ENCODE peak calls at places on chromosomes 12 and 14, in nine cellular contexts. N, Y, C, B, T, W, X, J and E are unnamed samples.

GRCh38 chr12:19846561-19846960 is 407.3 kb downstream of the AEBP2 start:
- DNase-seq in N (no peak), Y (no peak), C (peak), B (no peak), T (peak), W (no peak), X (no peak), J (no peak), E (no peak)

GRCh38 chr14:21614245-21614644 is 20.5 kb downstream of the OR10G2 start:
- DNase-seq in N (no peak), Y (no peak), C (no peak), B (no peak), T (no peak), W (no peak), X (no peak), J (no peak), E (no peak)

GRCh38 chr12:116563262-116563661 is 4.1 kb downstream of the MAP1LC3B2 start:
- DNase-seq in N (no peak), Y (no peak), C (no peak), B (no peak), T (no peak), W (no peak), X (no peak), J (no peak), E (no peak)

GRCh38 chr12:111997300-111997699 is 15.7 kb downstream of the TMEM116 start:
- DNase-seq in N (no peak), Y (no peak), C (no peak), B (no peak), T (no peak), W (no peak), X (no peak), J (no peak), E (no peak)

GRCh38 chr12:102965281-102966155 is 8.0 kb downstream of the ASCL1 start:
- DNase-seq in N (no peak), Y (no peak), C (no peak), B (no peak), T (no peak), W (no peak), X (no peak), J (no peak), E (no peak)

GRCh38 chr12:56488041-56488955 is at the start of gene GLS2:
- DNase-seq in N (peak), Y (peak), C (peak), B (no peak), T (peak), W (peak), X (peak), J (peak), E (peak)

GRCh38 chr12:50351120-50352043 is 45.0 kb downstream of the FAM186A start:
- DNase-seq in N (no peak), Y (peak), C (peak), B (no peak), T (no peak), W (no peak), X (no peak), J (no peak), E (peak)

GRCh38 chr14:30005114-30005698 is 77.6 kb upstream of the PRKD1 start:
- DNase-seq in N (no peak), Y (no peak), C (peak), B (no peak), T (peak), W (no peak), X (no peak), J (no peak), E (no peak)

GRCh38 chr12:94150483-94151225 is 2.3 kb downstream of the PLXNC1 start:
- DNase-seq in N (no peak), Y (peak), C (no peak), B (no peak), T (no peak), W (no peak), X (no peak), J (peak), E (no peak)

GRCh38 chr14:77120771-77121743 is 20.5 kb downstream of the ZDHHC22 start:
- DNase-seq in N (no peak), Y (peak), C (no peak), B (no peak), T (no peak), W (no peak), X (no peak), J (peak), E (no peak)

GRCh38 chr12:65584041-65584440 is 240.2 kb upstream of the HMGA2 start:
- DNase-seq in N (no peak), Y (no peak), C (no peak), B (no peak), T (no peak), W (no peak), X (no peak), J (no peak), E (no peak)

GRCh38 chr14:51209457-51209856 is 30.6 kb upstream of the TMX1 start:
- DNase-seq in N (no peak), Y (no peak), C (no peak), B (no peak), T (no peak), W (no peak), X (no peak), J (no peak), E (no peak)

GRCh38 chr12:20212036-20212435 is 156.3 kb upstream of the PDE3A start:
- DNase-seq in N (no peak), Y (no peak), C (peak), B (no peak), T (peak), W (no peak), X (no peak), J (no peak), E (no peak)

GRCh38 chr14:52052289-52052943 is 16.4 kb downstream of the NID2 start:
- DNase-seq in N (no peak), Y (no peak), C (peak), B (no peak), T (peak), W (no peak), X (no peak), J (no peak), E (no peak)

GRCh38 chr14:69013943-69014782 is 35.1 kb upstream of the ACTN1 start:
- DNase-seq in N (peak), Y (peak), C (peak), B (no peak), T (peak), W (peak), X (peak), J (no peak), E (peak)

GRCh38 chr12:25994901-25995625 is 36.6 kb downstream of the RASSF8 start:
- DNase-seq in N (no peak), Y (no peak), C (peak), B (no peak), T (peak), W (no peak), X (no peak), J (no peak), E (no peak)

GRCh38 chr14:90544566-90544965 is 147.7 kb downstream of the CALM1 start:
- DNase-seq in N (no peak), Y (no peak), C (no peak), B (no peak), T (no peak), W (no peak), X (no peak), J (no peak), E (peak)

GRCh38 chr14:105894978-105895881 is 368.8 kb downstream of the TMEM121 start:
- DNase-seq in N (no peak), Y (no peak), C (no peak), B (no peak), T (no peak), W (peak), X (no peak), J (peak), E (no peak)

GRCh38 chr12:3533703-3534386 is 42.8 kb downstream of the PRMT8 start:
- DNase-seq in N (peak), Y (peak), C (peak), B (no peak), T (no peak), W (peak), X (no peak), J (no peak), E (peak)

GRCh38 chr12:73678335-73678734 is 859.3 kb upstream of the ATXN7L3B start:
- DNase-seq in N (no peak), Y (no peak), C (no peak), B (no peak), T (no peak), W (no peak), X (no peak), J (no peak), E (no peak)

GRCh38 chr12:64180951-64181350 is 41.1 kb downstream of the KICS2 start:
- DNase-seq in N (no peak), Y (no peak), C (peak), B (no peak), T (peak), W (no peak), X (no peak), J (no peak), E (no peak)

DNA sequence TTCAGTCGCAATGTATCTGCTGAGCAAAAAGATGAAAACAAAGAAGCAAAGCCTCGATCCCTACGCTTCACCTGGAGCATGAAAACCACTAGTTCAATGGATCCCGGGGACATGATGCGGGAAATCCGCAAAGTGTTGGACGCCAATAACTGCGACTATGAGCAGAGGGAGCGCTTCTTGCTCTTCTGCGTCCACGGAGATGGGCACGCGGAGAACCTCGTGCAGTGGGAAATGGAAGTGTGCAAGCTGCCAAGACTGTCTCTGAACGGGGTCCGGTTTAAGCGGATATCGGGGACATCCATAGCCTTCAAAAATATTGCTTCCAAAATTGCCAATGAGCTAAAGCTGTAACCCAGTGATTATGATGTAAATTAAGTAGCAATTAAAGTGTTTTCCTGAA is 19.8 kb downstream of the CKB start:
- DNase-seq in N (no peak), Y (no peak), C (no peak), B (no peak), T (no peak), W (no peak), X (no peak), J (no peak), E (no peak)
- H3K27ac ChIP-seq in N (no peak), Y (no peak), C (no peak), B (no peak), T (no peak), W (no peak), X (no peak), J (no peak), E (no peak)

GRCh38 chr12:62966990-62967506 is 32.1 kb upstream of the PPM1H start:
- DNase-seq in N (no peak), Y (no peak), C (no peak), B (no peak), T (no peak), W (no peak), X (no peak), J (no peak), E (no peak)

GRCh38 chr12:62971769-62972525 is 37.0 kb upstream of the PPM1H start:
- DNase-seq in N (no peak), Y (no peak), C (no peak), B (no peak), T (no peak), W (no peak), X (no peak), J (no peak), E (no peak)

GRCh38 chr12:62969695-62970094 is 34.7 kb upstream of the PPM1H start:
- DNase-seq in N (no peak), Y (no peak), C (no peak), B (no peak), T (no peak), W (no peak), X (no peak), J (no peak), E (no peak)

GRCh38 chr12:62963642-62964041 is 28.7 kb upstream of the PPM1H start:
- DNase-seq in N (no peak), Y (no peak), C (no peak), B (no peak), T (no peak), W (no peak), X (no peak), J (no peak), E (no peak)

GRCh38 chr12:62967701-62968100 is 32.8 kb upstream of the PPM1H start:
- DNase-seq in N (no peak), Y (no peak), C (no peak), B (no peak), T (no peak), W (no peak), X (no peak), J (no peak), E (no peak)
- H3K27ac ChIP-seq in N (no peak), Y (no peak), C (no peak), B (no peak), T (no peak), W (no peak), X (no peak), J (no peak), E (no peak)

GRCh38 chr14:42111355-42111754 is 504.7 kb downstream of the LRFN5 start:
- DNase-seq in N (no peak), Y (no peak), C (no peak), B (no peak), T (no peak), W (no peak), X (no peak), J (no peak), E (no peak)
- H3K27ac ChIP-seq in N (no peak), Y (no peak), C (no peak), B (no peak), T (no peak), W (no peak), X (no peak), J (no peak), E (no peak)

GRCh38 chr12:57770734-57771133 is 1.2 kb downstream of the METTL1 start:
- DNase-seq in N (no peak), Y (no peak), C (no peak), B (no peak), T (no peak), W (no peak), X (no peak), J (no peak), E (no peak)
- H3K27ac ChIP-seq in N (no peak), Y (no peak), C (peak), B (peak), T (no peak), W (no peak), X (peak), J (peak), E (no peak)

DNA sequence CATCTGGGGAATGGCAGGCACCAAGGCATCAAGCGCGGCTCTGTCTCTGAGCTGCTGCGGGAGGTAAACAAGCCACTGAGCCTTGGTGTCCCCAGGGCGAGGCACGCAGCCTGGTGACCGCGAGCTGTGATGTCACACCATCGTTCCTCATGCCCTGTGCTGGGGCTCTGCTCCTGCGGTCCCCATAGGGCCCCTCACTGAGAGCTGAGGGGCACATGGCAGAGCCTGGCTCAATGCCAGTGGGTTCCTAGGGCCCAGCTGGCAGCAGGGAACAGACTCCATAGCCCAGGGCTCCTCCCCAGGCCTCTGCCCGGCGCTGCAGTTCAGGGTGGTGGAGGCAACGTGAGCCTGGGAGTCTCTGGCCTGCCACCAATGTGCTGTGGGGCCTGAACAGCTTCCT is 22.6 kb downstream of the CHGA start:
- DNase-seq in N (no peak), Y (no peak), C (no peak), B (no peak), T (no peak), W (no peak), X (no peak), J (no peak), E (no peak)
- H3K27ac ChIP-seq in N (no peak), Y (no peak), C (no peak), B (no peak), T (no peak), W (no peak), X (no peak), J (no peak), E (no peak)

GRCh38 chr14:64200170-64200569 is 94.0 kb downstream of the ESR2 start:
- DNase-seq in N (no peak), Y (no peak), C (no peak), B (no peak), T (no peak), W (peak), X (no peak), J (no peak), E (peak)
- H3K27ac ChIP-seq in N (peak), Y (no peak), C (no peak), B (peak), T (no peak), W (peak), X (no peak), J (no peak), E (peak)

DNA sequence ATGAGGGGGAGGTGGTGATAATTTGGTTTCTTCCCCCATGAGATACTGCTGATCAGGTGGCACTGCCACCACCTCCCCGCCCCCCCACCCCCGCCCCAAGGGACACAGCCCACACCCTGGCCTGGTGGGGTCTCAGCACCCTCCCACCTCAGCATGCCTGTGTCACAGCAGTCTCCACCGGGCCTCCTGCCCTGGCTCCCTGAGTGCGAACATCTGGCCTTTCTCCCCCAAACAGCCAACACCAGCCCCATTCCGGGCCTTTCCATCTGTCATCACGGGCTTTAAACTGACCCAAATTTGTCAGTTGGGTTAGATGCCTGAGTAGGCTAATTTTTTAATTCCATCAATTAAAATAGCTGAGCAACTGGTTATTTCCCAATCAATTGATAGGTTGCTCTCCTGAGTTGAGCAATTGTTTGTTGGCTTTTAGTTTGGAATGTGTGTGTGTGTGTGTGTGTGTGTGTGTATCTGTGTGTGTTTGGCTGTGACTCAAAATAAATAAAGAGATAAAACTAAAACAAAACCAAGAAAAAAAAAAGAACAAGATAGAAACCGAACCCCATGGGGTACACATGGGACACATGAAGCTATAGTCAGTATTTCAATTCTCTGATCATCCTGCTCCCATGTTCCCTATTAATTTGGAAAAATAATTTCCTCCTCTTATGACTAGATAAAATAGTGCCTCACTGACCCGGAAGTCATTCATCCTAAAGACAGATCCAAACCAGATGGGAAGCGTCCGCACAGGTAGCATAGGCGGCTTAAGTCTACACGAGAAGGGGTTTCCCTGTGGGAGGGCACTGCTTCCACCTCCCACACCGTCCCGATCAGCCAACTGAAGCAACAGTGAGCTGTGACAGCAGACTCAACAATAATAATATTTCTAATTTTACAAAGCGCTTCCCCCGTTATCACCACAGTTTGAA is 7.4 kb downstream of the SERPINA12 start:
- DNase-seq in N (no peak), Y (no peak), C (no peak), B (no peak), T (no peak), W (no peak), X (no peak), J (no peak), E (no peak)
- H3K27ac ChIP-seq in N (no peak), Y (no peak), C (no peak), B (no peak), T (no peak), W (no peak), X (peak), J (no peak), E (no peak)

GRCh38 chr12:32983968-32984367 is 87.4 kb upstream of the PKP2 start:
- DNase-seq in N (no peak), Y (no peak), C (no peak), B (no peak), T (no peak), W (no peak), X (no peak), J (no peak), E (no peak)

GRCh38 chr12:32987526-32987925 is 90.9 kb upstream of the PKP2 start:
- DNase-seq in N (no peak), Y (no peak), C (no peak), B (no peak), T (no peak), W (no peak), X (no peak), J (no peak), E (no peak)

GRCh38 chr12:32981139-32981538 is 84.6 kb upstream of the PKP2 start:
- DNase-seq in N (no peak), Y (no peak), C (no peak), B (no peak), T (no peak), W (no peak), X (no peak), J (no peak), E (no peak)

GRCh38 chr12:32988982-32989381 is 92.4 kb upstream of the PKP2 start:
- DNase-seq in N (no peak), Y (no peak), C (no peak), B (no peak), T (peak), W (no peak), X (no peak), J (no peak), E (no peak)

DNA sequence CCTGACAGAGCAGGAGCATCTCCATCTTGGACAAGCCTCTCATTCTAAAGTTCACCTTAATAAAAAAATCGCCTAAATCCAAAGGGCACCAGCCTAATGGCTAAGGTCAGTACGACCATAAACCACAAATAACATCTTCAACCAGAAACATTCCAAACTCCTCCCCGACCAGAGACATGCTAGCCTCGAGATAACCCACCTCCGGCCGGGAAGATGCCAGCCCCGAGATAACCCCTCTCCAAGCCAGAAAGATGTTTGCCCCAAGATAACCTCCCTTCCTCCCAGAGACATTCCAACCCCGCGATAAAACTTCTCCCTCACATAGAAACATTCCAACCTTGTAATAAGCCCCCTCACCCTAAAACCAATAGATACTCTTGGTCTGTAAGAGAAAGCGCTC is 86.8 kb upstream of the PKP2 start:
- DNase-seq in N (no peak), Y (no peak), C (no peak), B (no peak), T (no peak), W (no peak), X (no peak), J (no peak), E (no peak)
- H3K27ac ChIP-seq in N (no peak), Y (no peak), C (no peak), B (no peak), T (no peak), W (no peak), X (no peak), J (no peak), E (no peak)